ENCODE peak calls at places on chromosomes 1 and 21, in seven cellular contexts. U is GM23338, M is fibroblast of lung, K is neural progenitor cell, T is PC-3, V is GM23248, E is Karpas-422. F is an unnamed sample.

GRCh38 chr1:173364827-173365226 is 112.3 kb upstream of the PRDX6 start:
- DNase-seq in U (peak; percentile 11), M (no peak), K (peak; percentile 8), T (no peak), V (no peak), E (no peak), F (no peak)

GRCh38 chr1:189669846-189670245 is 807.8 kb downstream of the BRINP3 start:
- DNase-seq in U (no peak), M (peak; percentile 65), K (no peak), T (peak; percentile 63), V (no peak), E (no peak), F (no peak)

GRCh38 chr1:5914676-5915285 is 77.4 kb downstream of the NPHP4 start:
- DNase-seq in U (no peak), M (no peak), K (no peak), T (no peak), V (no peak), E (no peak), F (no peak)

GRCh38 chr21:25967566-25968438 is 202.8 kb downstream of the APP start:
- DNase-seq in U (no peak), M (peak; percentile 25), K (no peak), T (no peak), V (no peak), E (peak; percentile 90), F (no peak)

GRCh38 chr1:163307479-163308171 is 14.1 kb upstream of the NUF2 start:
- DNase-seq in U (no peak), M (peak; percentile 94), K (no peak), T (peak; percentile 40), V (peak; percentile 90), E (no peak), F (no peak)

GRCh38 chr1:25425098-25426085 is 4.8 kb upstream of the RHCE start:
- DNase-seq in U (no peak), M (peak; percentile 39), K (no peak), T (peak; percentile 80), V (peak; percentile 77), E (peak; percentile 26), F (peak; percentile 26)

GRCh38 chr1:228778946-228779345 is 43.7 kb downstream of the RHOU start:
- DNase-seq in U (no peak), M (no peak), K (no peak), T (no peak), V (peak; percentile 30), E (no peak), F (no peak)

GRCh38 chr1:41671116-41671755 is 186.8 kb upstream of the EDN2 start:
- DNase-seq in U (no peak), M (no peak), K (no peak), T (no peak), V (no peak), E (no peak), F (no peak)

GRCh38 chr1:9822897-9823692 is 670 bp downstream of the CLSTN1 start:
- DNase-seq in U (peak; percentile 56), M (peak; percentile 26), K (peak; percentile 59), T (peak; percentile 31), V (peak; percentile 60), E (peak; percentile 77), F (no peak)

GRCh38 chr1:214901718-214902117 is 180.8 kb upstream of the KCNK2 start:
- DNase-seq in U (no peak), M (peak; percentile 76), K (no peak), T (peak; percentile 99), V (peak; percentile 67), E (no peak), F (peak; percentile 55)

GRCh38 chr1:98090351-98090750 is 169.5 kb upstream of the DPYD start:
- DNase-seq in U (no peak), M (peak; percentile 65), K (no peak), T (peak; percentile 30), V (peak; percentile 51), E (no peak), F (no peak)

GRCh38 chr1:177010246-177010825 is 154.2 kb downstream of the ASTN1 start:
- DNase-seq in U (no peak), M (no peak), K (no peak), T (no peak), V (no peak), E (no peak), F (no peak)

GRCh38 chr1:229558460-229559335 is at the start of gene ABCB10:
- DNase-seq in U (peak; percentile 98), M (peak; percentile 96), K (peak; percentile 98), T (peak; percentile 100), V (peak; percentile 98), E (peak; percentile 98), F (peak; percentile 73)

GRCh38 chr1:105664495-105664894 is 1392.0 kb upstream of the PRMT6 start:
- DNase-seq in U (no peak), M (no peak), K (no peak), T (peak; percentile 92), V (no peak), E (no peak), F (no peak)

GRCh38 chr1:218501073-218501612 is 156.0 kb downstream of the TGFB2 start:
- DNase-seq in U (no peak), M (peak; percentile 36), K (no peak), T (no peak), V (no peak), E (no peak), F (no peak)

GRCh38 chr1:245051349-245052221 is 103.2 kb upstream of the KIF26B start:
- DNase-seq in U (peak; percentile 66), M (peak; percentile 41), K (no peak), T (no peak), V (no peak), E (no peak), F (no peak)

GRCh38 chr1:174800221-174800791 is 199.4 kb upstream of the CACYBP start:
- DNase-seq in U (peak; percentile 35), M (peak; percentile 15), K (peak; percentile 23), T (no peak), V (peak; percentile 39), E (no peak), F (no peak)

GRCh38 chr1:228156941-228157351 is 7.2 kb downstream of the GJC2 start:
- DNase-seq in U (no peak), M (no peak), K (no peak), T (no peak), V (no peak), E (no peak), F (no peak)

GRCh38 chr1:2236695-2237677 is 8.9 kb downstream of the SKI start:
- DNase-seq in U (no peak), M (no peak), K (no peak), T (no peak), V (peak; percentile 54), E (no peak), F (no peak)
- H4K20me1 ChIP-seq in U (peaks cover 94% of the 10 kb centered on the region), M (no peaks in the 10 kb centered on the region), K (peaks cover 100% of the 10 kb centered on the region), T (peaks cover 89% of the 10 kb centered on the region), V (peaks cover 16% of the 10 kb centered on the region), E (peaks cover 72% of the 10 kb centered on the region), F (peaks cover 53% of the 10 kb centered on the region)

GRCh38 chr1:33178836-33179439 is 2.9 kb downstream of the TRIM62 start:
- DNase-seq in U (no peak), M (no peak), K (no peak), T (no peak), V (no peak), E (no peak), F (no peak)
- H4K20me1 ChIP-seq in U (no peaks in the 10 kb centered on the region), M (no peaks in the 10 kb centered on the region), K (peaks cover 6% of the 10 kb centered on the region), T (no peaks in the 10 kb centered on the region), V (no peaks in the 10 kb centered on the region), E (peaks cover 11% of the 10 kb centered on the region), F (no peaks in the 10 kb centered on the region)

DNA sequence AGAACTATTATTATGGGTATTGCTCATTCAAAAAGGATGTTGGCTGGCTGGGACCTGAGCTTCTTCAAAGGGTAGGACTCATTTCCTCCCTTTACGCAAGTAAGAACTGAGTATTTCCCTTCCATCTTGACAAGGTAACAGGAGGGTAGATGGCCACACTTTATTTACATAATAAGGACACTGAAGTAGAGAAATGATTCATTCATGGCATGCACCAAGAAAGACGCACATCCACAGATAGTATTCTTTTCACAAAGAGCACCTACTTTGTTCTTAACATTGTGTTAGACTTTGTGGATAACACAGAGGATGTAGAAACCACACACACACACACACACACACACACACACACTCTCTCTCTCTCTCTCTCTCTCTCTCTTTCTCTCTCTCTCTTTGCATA is 82.9 kb downstream of the FAM78B start:
- DNase-seq in U (no peak), M (peak; percentile 27), K (no peak), T (no peak), V (no peak), E (no peak), F (no peak)
- H4K20me1 ChIP-seq in U (no peaks in the 10 kb centered on the region), M (no peaks in the 10 kb centered on the region), K (no peaks in the 10 kb centered on the region), T (no peaks in the 10 kb centered on the region), V (no peaks in the 10 kb centered on the region), E (no peaks in the 10 kb centered on the region), F (no peaks in the 10 kb centered on the region)

GRCh38 chr1:184471686-184472085 is 84.9 kb downstream of the C1orf21 start:
- DNase-seq in U (no peak), M (no peak), K (no peak), T (no peak), V (no peak), E (no peak), F (no peak)
- H4K20me1 ChIP-seq in U (no peaks in the 10 kb centered on the region), M (no peaks in the 10 kb centered on the region), K (peaks cover 18% of the 10 kb centered on the region), T (no peaks in the 10 kb centered on the region), V (no peaks in the 10 kb centered on the region), E (no peaks in the 10 kb centered on the region), F (no peaks in the 10 kb centered on the region)

GRCh38 chr21:34909492-34910292 is 139.4 kb downstream of the RUNX1 start:
- DNase-seq in U (no peak), M (peak; percentile 56), K (no peak), T (no peak), V (peak; percentile 10), E (no peak), F (no peak)

GRCh38 chr21:34910396-34910795 is 138.7 kb downstream of the RUNX1 start:
- DNase-seq in U (no peak), M (no peak), K (no peak), T (no peak), V (no peak), E (no peak), F (no peak)

GRCh38 chr21:34913786-34914185 is 135.3 kb downstream of the RUNX1 start:
- DNase-seq in U (no peak), M (no peak), K (no peak), T (no peak), V (peak; percentile 48), E (no peak), F (no peak)

GRCh38 chr21:34912022-34912933 is 136.8 kb downstream of the RUNX1 start:
- DNase-seq in U (peak; percentile 5), M (no peak), K (no peak), T (peak; percentile 33), V (peak; percentile 20), E (no peak), F (no peak)

GRCh38 chr21:34911360-34911759 is 137.7 kb downstream of the RUNX1 start:
- DNase-seq in U (no peak), M (no peak), K (no peak), T (no peak), V (no peak), E (no peak), F (no peak)
- H4K20me1 ChIP-seq in U (no peaks in the 10 kb centered on the region), M (no peaks in the 10 kb centered on the region), K (no peaks in the 10 kb centered on the region), T (no peaks in the 10 kb centered on the region), V (no peaks in the 10 kb centered on the region), E (peaks cover 62% of the 10 kb centered on the region), F (no peaks in the 10 kb centered on the region)

DNA sequence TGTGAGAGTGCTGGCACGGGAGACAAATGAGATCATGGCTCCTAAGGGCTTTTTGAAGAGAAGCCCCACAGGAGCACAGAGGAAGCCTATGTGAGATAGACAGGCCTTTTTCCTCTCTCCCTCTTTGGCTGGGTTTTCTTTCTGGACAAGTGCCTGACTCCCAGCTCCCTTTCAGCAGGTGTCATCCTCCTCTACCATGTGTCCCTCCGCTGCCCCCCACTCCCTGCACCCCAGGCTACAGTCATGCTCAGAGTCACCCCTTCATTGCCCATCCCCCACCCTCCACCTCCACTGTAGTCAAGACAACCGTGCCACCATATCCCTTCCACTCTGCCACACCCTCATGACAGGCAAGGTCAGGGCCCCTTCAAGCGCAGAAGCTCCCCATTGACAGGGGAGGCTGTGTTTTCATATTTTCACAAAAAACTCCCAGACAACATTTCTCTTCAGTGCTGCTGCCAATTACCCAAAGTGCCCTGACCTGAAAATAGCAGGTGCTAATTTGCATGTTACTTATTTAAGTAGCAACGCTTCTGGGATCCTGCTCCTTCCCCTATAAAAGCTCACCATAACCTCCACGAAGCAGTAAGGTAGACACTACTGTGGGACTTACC is 92.1 kb upstream of the IPO9 start:
- DNase-seq in U (no peak), M (no peak), K (no peak), T (no peak), V (no peak), E (no peak), F (no peak)
- H4K20me1 ChIP-seq in U (peaks cover 7% of the 10 kb centered on the region), M (peaks cover 7% of the 10 kb centered on the region), K (peaks cover 2% of the 10 kb centered on the region), T (no peaks in the 10 kb centered on the region), V (no peaks in the 10 kb centered on the region), E (no peaks in the 10 kb centered on the region), F (no peaks in the 10 kb centered on the region)